ENCODE peak calls at places on chromosomes 7 and 10, in four cellular contexts. G, X, B and F are unnamed samples.

GRCh38 chr10:103117247-103117646 is 75.8 kb downstream of the NT5C2 start:
- DNase-seq in X (no peak), B (no peak), G (no peak), F (no peak)

GRCh38 chr10:35821339-35821911 is 179.3 kb upstream of the FZD8 start:
- DNase-seq in G (peak), X (peak), B (peak), F (no peak)

GRCh38 chr7:82268632-82269031 is 174.9 kb downstream of the CACNA2D1 start:
- DNase-seq in B (no peak), G (peak), X (peak), F (no peak)

GRCh38 chr10:90937645-90938258 is 16.9 kb upstream of the ANKRD1 start:
- DNase-seq in X (no peak), B (no peak), G (no peak), F (no peak)

GRCh38 chr7:75617634-75618234 is 121.0 kb downstream of the HIP1 start:
- DNase-seq in X (peak), G (no peak), B (no peak), F (no peak)

GRCh38 chr7:2926898-2927405 is 82.8 kb upstream of the GNA12 start:
- DNase-seq in B (no peak), X (no peak), G (no peak), F (no peak)

GRCh38 chr10:53314856-53315255 is 542.3 kb upstream of the MBL2 start:
- DNase-seq in B (no peak), X (peak), G (peak), F (no peak)

GRCh38 chr7:5396542-5396941 is 27.1 kb downstream of the TNRC18 start:
- DNase-seq in G (no peak), X (peak), B (peak), F (peak)

GRCh38 chr10:99694171-99694570 is 34.9 kb downstream of the ENTPD7 start:
- DNase-seq in X (peak), G (peak), B (no peak), F (no peak)

GRCh38 chr10:22010973-22011408 is 7.5 kb upstream of the DNAJC1 start:
- DNase-seq in G (peak), X (peak), B (no peak), F (no peak)

GRCh38 chr7:142112086-142112485 is 568 bp downstream of the MGAM2 start:
- DNase-seq in G (no peak), X (no peak), B (no peak), F (no peak)

GRCh38 chr7:16099302-16099832 is 322.0 kb downstream of the CRPPA start:
- DNase-seq in B (no peak), G (no peak), X (no peak), F (no peak)

GRCh38 chr10:98886686-98887085 is 349.0 kb downstream of the HPSE2 start:
- DNase-seq in B (no peak), G (no peak), X (peak), F (no peak)

GRCh38 chr7:157660971-157661610 is 324.3 kb downstream of the DNAJB6 start:
- DNase-seq in X (no peak), B (no peak), G (no peak), F (no peak)

GRCh38 chr7:117564080-117564479 is 84.3 kb downstream of the CFTR start:
- DNase-seq in G (no peak), B (no peak), X (no peak), F (no peak)

GRCh38 chr10:46229144-46229563 is 57.6 kb upstream of the ANTXRL start:
- DNase-seq in X (peak), B (no peak), G (peak), F (no peak)

GRCh38 chr10:18195060-18195799 is 55.0 kb downstream of the CACNB2 start:
- DNase-seq in X (peak), B (no peak), G (peak), F (no peak)

GRCh38 chr10:46106410-46107255 is 60.6 kb upstream of the MSMB start:
- DNase-seq in B (peak), X (peak), G (peak), F (peak)

GRCh38 chr10:5552376-5553321 is 27.9 kb downstream of the CALML3 start:
- DNase-seq in X (no peak), B (no peak), G (no peak), F (no peak)

GRCh38 chr7:74029094-74029785 is 1.3 kb downstream of the ELN start:
- DNase-seq in X (no peak), B (no peak), G (no peak), F (no peak)

GRCh38 chr10:75388082-75388481 is 13.5 kb downstream of the ZNF503 start:
- DNase-seq in B (no peak), G (no peak), X (no peak), F (no peak)

DNA sequence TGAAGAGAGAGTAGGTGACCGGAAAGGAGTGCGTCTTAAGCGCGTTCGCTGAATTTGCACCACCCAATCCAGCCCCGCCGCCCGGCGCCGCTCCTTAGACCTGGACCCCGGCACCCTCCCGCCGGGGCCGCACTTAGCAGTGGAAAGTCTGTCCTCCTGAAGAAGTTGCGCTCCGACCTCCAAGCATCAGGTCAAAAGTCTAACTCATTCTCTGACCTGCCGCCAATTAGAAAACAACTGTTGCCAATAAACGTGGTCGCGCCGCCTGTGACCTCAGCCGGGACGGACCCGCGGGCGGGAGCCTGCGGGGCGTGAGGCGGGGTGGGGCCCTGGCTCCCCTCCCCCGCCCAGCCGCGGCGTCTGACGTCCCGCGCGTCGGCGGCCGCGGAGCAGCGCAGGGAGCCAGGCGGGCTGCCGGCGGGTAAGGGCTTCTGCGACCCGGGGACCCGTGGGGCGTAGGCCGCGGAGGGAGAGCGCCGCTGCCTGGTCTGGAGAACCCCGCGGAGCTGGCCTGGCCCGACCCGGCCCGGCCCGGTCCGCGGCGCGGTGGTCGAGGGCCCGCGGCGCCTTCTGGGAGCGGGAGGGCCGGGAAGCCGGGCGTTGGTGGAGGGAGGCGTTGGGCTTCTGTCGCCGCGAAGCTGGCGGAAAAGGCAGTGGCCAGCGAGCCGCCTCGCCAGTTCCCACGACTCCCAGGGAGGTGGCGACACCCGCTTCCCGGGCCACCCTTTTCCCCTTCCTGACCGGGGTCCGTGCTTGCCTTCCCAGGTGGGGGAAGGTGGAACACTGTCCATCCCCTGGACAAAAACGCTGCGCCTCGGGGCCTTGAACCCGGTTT is at the start of gene BCAP29:
- DNase-seq in B (peak), G (peak), X (peak), F (peak)
- TF ChIP-seq CTCF in B (peak), G (no peak), X (no peak), F (no peak)

DNA sequence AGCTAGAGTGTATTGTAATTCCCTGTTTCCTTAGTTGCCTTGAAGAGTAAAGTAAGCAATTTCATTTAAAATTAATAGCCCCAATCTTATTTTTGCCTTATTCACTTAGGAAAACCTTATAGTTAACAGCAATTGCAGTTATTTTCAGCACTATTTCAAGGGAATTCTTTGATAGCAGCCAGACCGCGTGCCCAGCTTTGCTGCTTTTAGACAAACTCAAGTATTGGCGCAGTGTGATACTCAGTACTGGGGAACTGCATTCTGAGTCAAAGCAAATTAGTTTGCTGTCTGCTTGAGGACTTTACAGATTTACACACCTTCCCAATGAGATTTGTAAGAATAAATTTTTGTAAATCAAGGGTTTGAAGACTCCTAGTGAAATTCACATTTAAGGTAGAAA is 21.2 kb downstream of the PRKG1 start:
- DNase-seq in G (peak), B (no peak), X (no peak), F (no peak)
- TF ChIP-seq CTCF in G (no peak), B (no peak), X (no peak), F (no peak)

GRCh38 chr10:121351533-121351932 is 246.7 kb downstream of the FGFR2 start:
- DNase-seq in X (no peak), G (no peak), B (no peak), F (no peak)

GRCh38 chr10:121357323-121357835 is 240.9 kb downstream of the FGFR2 start:
- DNase-seq in X (no peak), B (no peak), G (no peak), F (no peak)

GRCh38 chr10:121352456-121352855 is 245.8 kb downstream of the FGFR2 start:
- DNase-seq in G (no peak), X (no peak), B (no peak), F (no peak)

GRCh38 chr10:121356187-121356586 is 242.1 kb downstream of the FGFR2 start:
- DNase-seq in B (no peak), G (no peak), X (no peak), F (no peak)

DNA sequence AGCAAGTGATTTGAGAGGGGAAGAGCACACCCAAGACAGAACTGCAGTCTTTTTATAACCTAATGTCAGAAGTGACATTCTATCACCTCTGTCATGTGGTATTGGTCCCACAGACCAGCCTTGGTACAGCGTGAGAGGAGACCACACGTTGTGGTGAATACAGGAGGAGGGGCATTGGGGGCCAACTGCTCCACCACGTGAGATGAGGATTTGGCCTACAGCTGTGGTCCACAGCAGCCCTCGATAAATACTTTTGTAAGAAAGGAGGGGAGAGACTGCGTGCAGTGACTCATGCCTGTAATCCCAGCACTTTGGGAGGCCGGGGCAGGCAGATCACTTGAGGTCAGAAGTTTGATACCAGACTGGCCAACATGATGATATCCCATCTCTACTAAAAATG is 243.1 kb downstream of the FGFR2 start:
- DNase-seq in B (no peak), X (no peak), G (no peak), F (no peak)
- TF ChIP-seq CTCF in B (no peak), X (no peak), G (no peak), F (no peak)

DNA sequence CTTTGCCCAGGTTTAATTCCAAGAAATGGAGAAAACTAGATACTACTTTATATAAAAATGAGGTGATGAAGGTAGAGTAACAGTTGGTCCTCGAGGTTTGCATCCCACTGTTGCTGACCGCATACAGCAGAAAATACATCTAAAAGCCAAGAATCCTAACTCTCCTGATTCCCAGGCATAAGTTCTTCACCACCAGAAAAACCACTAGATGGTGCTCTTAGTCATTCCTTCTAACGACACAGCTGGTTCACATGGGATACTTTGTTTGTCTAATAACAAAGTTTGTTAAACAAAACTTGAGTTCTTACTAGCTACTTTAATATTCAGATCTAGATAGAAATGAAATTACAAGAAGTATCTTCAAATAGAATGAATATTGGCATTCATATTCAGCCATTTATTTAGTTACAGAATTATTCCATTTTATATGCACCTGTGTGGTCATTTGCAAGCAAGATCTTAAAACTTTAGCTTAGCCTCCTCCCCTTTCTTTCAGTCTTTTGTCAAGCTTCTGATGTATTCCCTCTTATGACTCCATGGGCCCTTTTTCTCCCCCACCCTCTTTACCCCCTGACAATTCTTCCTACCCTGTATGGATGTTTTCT is 54.1 kb upstream of the CYP26C1 start:
- DNase-seq in G (peak), X (peak), B (peak), F (peak)
- TF ChIP-seq CTCF in G (peak), X (peak), B (peak), F (peak)

DNA sequence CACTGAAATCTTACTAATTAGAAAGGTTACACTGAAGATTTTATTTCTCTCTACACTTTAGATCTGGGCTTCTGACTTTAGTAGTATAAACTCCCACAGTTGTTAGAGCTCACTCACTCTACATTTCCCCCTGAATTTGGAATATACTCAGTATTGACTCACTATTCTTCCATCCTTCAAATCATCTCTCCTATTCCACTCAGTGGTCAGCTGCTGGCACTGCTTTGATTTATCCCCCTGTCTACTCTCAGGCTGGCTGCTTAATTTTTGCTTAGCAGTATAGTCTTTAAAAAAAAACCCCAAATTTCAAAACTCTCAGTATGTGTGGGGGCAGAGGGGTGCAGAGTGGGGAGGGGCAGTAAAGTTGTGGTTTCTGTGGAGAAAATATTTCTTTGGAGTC is 68.9 kb downstream of the CDK6 start:
- DNase-seq in X (peak), B (no peak), G (peak), F (no peak)
- TF ChIP-seq CTCF in X (peak), B (no peak), G (no peak), F (no peak)

DNA sequence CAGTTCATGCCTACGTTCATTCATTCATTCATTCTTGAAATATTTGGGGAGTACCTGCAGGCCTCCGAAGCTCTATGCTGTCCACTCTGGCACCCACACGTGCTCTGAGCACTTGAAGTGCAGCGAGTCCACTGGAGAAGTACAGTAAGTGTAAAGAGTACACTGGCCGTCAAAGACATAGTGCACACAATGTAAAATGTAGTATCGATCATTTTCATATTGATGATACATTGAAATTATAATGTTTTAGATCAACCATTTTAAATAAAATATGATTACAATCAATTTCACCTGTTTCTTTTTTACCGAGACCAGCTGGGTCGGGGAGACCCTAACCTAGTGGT is 37.0 kb upstream of the PURB start:
- DNase-seq in B (no peak), X (no peak), G (no peak), F (no peak)
- TF ChIP-seq CTCF in B (no peak), X (no peak), G (no peak), F (no peak)

GRCh38 chr7:98913612-98914011 is 35.3 kb downstream of the TRRAP start:
- DNase-seq in X (peak), G (no peak), B (no peak), F (no peak)
- TF ChIP-seq CTCF in X (peak), G (no peak), B (no peak), F (no peak)

GRCh38 chr7:99485094-99485493 is 12.4 kb downstream of the ZNF789 start:
- DNase-seq in B (no peak), X (no peak), G (no peak), F (no peak)

GRCh38 chr7:99493823-99494222 is 6.3 kb downstream of the ZNF394 start:
- DNase-seq in X (no peak), B (no peak), G (no peak), F (no peak)

GRCh38 chr7:99489235-99489634 is 10.8 kb downstream of the ZNF394 start:
- DNase-seq in G (no peak), B (no peak), X (no peak), F (no peak)

DNA sequence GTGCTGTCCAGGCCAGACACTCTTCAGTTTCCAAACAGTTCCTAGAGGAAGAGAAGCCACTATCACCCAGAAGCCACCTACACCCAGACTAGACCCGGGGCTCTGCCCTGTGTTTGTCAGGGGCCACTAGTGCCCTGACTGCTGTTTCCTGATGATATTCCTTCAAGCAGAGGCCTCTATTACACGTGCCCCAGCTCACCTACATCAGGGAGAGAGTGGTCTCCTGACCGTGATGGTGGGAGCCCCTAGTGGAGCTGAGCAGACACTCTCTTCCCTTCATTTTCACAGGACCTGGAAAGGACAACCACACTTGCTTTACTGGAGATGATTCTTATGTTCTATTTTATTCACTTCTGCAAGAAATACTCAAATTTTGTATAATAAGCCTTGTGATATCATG is 9.2 kb downstream of the ZNF394 start:
- DNase-seq in B (no peak), X (no peak), G (no peak), F (no peak)
- TF ChIP-seq CTCF in B (no peak), X (no peak), G (no peak), F (no peak)

GRCh38 chr10:124676416-124677062 is 67.6 kb downstream of the FAM53B start:
- DNase-seq in G (no peak), X (no peak), B (no peak), F (no peak)

GRCh38 chr10:124675824-124676223 is 68.4 kb downstream of the FAM53B start:
- DNase-seq in X (no peak), G (no peak), B (no peak), F (no peak)

GRCh38 chr10:124674768-124675222 is 69.4 kb downstream of the FAM53B start:
- DNase-seq in G (no peak), X (no peak), B (no peak), F (no peak)

GRCh38 chr10:124677291-124677690 is 66.9 kb downstream of the FAM53B start:
- DNase-seq in G (no peak), B (no peak), X (no peak), F (no peak)

DNA sequence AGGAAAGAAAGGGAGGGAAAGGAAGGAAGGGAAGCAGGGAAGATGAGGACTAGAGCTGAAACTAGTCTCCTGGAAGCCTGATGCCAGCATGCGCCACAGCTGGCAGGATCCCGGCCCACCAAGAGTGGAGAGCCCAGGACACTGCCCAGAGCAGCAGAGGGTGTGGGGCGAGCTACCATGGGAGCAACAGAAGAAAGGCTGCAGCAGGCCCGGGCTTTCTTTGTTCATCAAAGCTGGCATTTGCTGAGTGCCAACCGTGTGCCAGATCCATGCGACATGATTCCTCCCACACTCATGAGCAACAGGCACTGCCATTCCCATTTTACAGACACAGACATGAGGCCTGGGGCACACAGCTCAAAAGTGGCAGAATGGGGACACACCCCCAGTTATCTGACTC is 68.9 kb downstream of the FAM53B start:
- DNase-seq in G (no peak), B (no peak), X (no peak), F (no peak)
- TF ChIP-seq CTCF in G (no peak), B (no peak), X (no peak), F (no peak)